ENCODE peak calls at places on chromosome 9, in four cellular contexts. B is sigmoid colon; L is CD8-positive, alpha-beta T cell; N is heart right ventricle. W is an unnamed sample.

GRCh38 chr9:100027543-100027942 is 71.3 kb downstream of the ERP44 start:
- DNase-seq in B (no peak), L (no peak), N (no peak), W (no peak)

GRCh38 chr9:76302947-76303550 is 91.2 kb downstream of the RFK start:
- DNase-seq in B (no peak), L (no peak), N (no peak), W (peak; percentile 24)

GRCh38 chr9:112010537-112010936 is 113.9 kb downstream of the UGCG start:
- DNase-seq in B (no peak), L (no peak), N (no peak), W (no peak)

GRCh38 chr9:108671794-108672193 is 184.0 kb downstream of the ACTL7B start:
- DNase-seq in B (no peak), L (no peak), N (no peak), W (no peak)

GRCh38 chr9:18980124-18980660 is 52.8 kb downstream of the SAXO1 start:
- DNase-seq in B (no peak), L (no peak), N (no peak), W (no peak)

GRCh38 chr9:7653262-7653661 is 146.3 kb downstream of the DMAC1 start:
- DNase-seq in B (no peak), L (no peak), N (peak; percentile 32), W (no peak)

GRCh38 chr9:26264709-26265601 is 586.7 kb upstream of the TUSC1 start:
- DNase-seq in B (no peak), L (no peak), N (no peak), W (no peak)

GRCh38 chr9:134680393-134681060 is 38.9 kb downstream of the COL5A1 start:
- DNase-seq in B (peak; percentile 62), L (no peak), N (no peak), W (no peak)

GRCh38 chr9:72305102-72305546 is 59.9 kb downstream of the ZFAND5 start:
- DNase-seq in B (peak; percentile 97), L (no peak), N (peak; percentile 91), W (peak; percentile 72)

GRCh38 chr9:20477940-20478620 is 144.2 kb downstream of the MLLT3 start:
- DNase-seq in B (no peak), L (no peak), N (no peak), W (no peak)

GRCh38 chr9:699396-699795 is 142.1 kb upstream of the DMRT1 start:
- DNase-seq in B (no peak), L (no peak), N (no peak), W (no peak)

GRCh38 chr9:79662553-79662956 is 90.8 kb downstream of the TLE4 start:
- DNase-seq in B (no peak), L (no peak), N (no peak), W (no peak)

GRCh38 chr9:136769710-136770191 is 5.4 kb upstream of the LCN15 start:
- DNase-seq in B (peak; percentile 58), L (peak; percentile 63), N (no peak), W (peak; percentile 70)

GRCh38 chr9:105328872-105329728 is 84.6 kb downstream of the SLC44A1 start:
- DNase-seq in B (no peak), L (no peak), N (peak; percentile 4), W (no peak)

GRCh38 chr9:128405077-128405779 is 15.4 kb upstream of the CERCAM start:
- DNase-seq in B (no peak), L (no peak), N (no peak), W (no peak)

GRCh38 chr9:120832766-120833165 is 10.0 kb downstream of the PSMD5 start:
- DNase-seq in B (no peak), L (no peak), N (no peak), W (no peak)

GRCh38 chr9:134917431-134918373 is at the start of gene FCN1:
- DNase-seq in B (no peak), L (peak; percentile 43), N (no peak), W (peak; percentile 44)

GRCh38 chr9:94016744-94017143 is 61.6 kb upstream of the BARX1 start:
- DNase-seq in B (no peak), L (no peak), N (no peak), W (no peak)

GRCh38 chr9:12719431-12719830 is 26.2 kb downstream of the TYRP1 start:
- DNase-seq in B (no peak), L (no peak), N (no peak), W (no peak)
- TF ChIP-seq CTCF in B (peak; percentile 15), L (no peak), N (peak; percentile 58), W (peak; percentile 56)

DNA sequence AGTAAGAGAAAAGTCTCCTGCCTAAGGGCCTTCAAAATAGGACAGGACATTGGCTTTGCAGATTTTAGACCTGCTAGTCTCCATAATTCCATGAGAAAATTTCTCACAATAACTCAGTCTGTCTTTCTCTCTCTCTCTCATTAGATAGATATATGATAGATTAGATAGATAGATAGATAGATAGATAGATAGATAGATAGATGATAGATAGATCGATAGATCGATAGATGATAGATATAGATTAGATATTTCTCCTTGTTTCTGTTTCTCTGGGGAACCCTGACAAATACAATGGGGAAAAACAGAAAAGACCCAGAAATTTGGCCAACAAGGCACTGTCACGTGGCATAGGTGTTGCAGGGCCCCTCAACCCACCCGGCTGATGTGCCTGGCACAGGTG is 84.4 kb upstream of the ALDH1B1 start:
- DNase-seq in B (no peak), L (no peak), N (no peak), W (no peak)
- H3K27me3 ChIP-seq in B (no peaks in the 10 kb centered on the region), L (peaks cover 4% of the 10 kb centered on the region), N (no peaks in the 10 kb centered on the region), W (no peaks in the 10 kb centered on the region)

DNA sequence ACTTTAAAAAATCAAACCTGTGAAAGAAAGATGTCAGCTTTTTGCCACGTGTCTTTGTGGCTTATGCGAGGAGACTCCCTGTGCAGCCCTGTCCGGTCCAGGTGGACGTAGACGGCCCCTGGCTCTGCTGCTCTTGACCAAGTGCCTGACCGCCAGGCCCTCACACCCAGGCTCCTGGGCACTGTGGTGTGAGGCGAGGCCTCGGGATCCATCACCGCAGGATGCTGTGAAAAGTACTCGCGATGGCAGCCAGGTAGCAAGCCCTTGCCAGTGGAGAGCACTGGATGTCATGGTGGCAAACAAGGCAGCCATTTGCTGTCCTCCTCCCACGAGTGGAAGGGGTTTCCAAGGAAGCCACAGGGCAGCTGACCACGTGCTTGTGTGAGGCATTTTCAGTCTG is 245.1 kb downstream of the CACNA1B start:
- DNase-seq in B (no peak), L (no peak), N (no peak), W (no peak)
- H3K9me3 ChIP-seq in B (no peaks in the 10 kb centered on the region), L (no peaks in the 10 kb centered on the region), N (no peaks in the 10 kb centered on the region), W (peaks cover 7% of the 10 kb centered on the region)

GRCh38 chr9:36632892-36633291 is 60.2 kb downstream of the MELK start:
- DNase-seq in B (no peak), L (no peak), N (no peak), W (no peak)
- TF ChIP-seq CTCF in B (no peak), L (peak; percentile 59), N (peak; percentile 50), W (peak; percentile 63)

DNA sequence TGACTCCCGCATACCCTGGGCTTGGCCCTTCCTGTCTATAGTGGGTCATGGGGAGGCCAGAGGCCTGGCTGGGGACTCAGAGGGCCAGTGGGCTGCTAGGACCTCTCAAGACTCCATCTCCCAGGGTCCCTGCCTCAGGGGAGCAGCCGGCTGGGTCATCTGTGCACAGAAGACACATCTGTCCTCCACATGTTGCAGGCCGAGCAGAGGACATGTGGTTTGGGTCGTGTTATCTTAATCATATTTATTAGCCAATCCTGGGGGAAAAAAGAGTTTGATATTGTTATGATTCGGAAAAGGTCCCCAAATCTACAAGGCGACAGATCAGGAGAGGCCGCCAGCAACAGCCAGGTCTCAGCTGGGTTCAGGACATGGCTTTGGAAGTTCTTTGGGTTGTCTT is 14.4 kb downstream of the LMX1B start:
- DNase-seq in B (no peak), L (no peak), N (no peak), W (peak; percentile 49)
- H3K27me3 ChIP-seq in B (peaks cover 58% of the 10 kb centered on the region), L (peaks cover 28% of the 10 kb centered on the region), N (peaks cover 14% of the 10 kb centered on the region), W (peaks cover 92% of the 10 kb centered on the region)

GRCh38 chr9:131500377-131500776 is 2.3 kb upstream of the POMT1 start:
- DNase-seq in B (no peak), L (peak; percentile 80), N (no peak), W (no peak)
- H3K9me3 ChIP-seq in B (no peaks in the 10 kb centered on the region), L (no peaks in the 10 kb centered on the region), N (no peaks in the 10 kb centered on the region), W (no peaks in the 10 kb centered on the region)

GRCh38 chr9:28946648-28947047 is 1373.4 kb upstream of the C9orf72 start:
- DNase-seq in B (no peak), L (no peak), N (no peak), W (no peak)

GRCh38 chr9:28956111-28956880 is 1383.0 kb upstream of the C9orf72 start:
- DNase-seq in B (no peak), L (no peak), N (no peak), W (no peak)

GRCh38 chr9:28951945-28952344 is 1378.7 kb upstream of the C9orf72 start:
- DNase-seq in B (no peak), L (no peak), N (no peak), W (peak; percentile 41)
- TF ChIP-seq CTCF in B (no peak), L (no peak), N (no peak), W (peak; percentile 69)

W was measured in BE2C.